ENCODE peak calls at places on chromosome 3, in nine cellular contexts. P is OCI-LY7, E is PC-3, H is GM23248, A is neural progenitor cell, N is SK-N-SH, D is GM23338, I is HCT116, U is hepatocyte. O is an unnamed sample. For H3K4me1, the result is how much of the 10 kb centered on the place peaks cover.

GRCh38 chr3:45647148-45647619 is 42.0 kb upstream of the SACM1L start:
- DNase-seq in P (no peak), E (peak), H (peak), A (no peak), N (no peak), D (no peak), I (no peak), U (peak), O (no peak)

GRCh38 chr3:58474348-58474911 is 17.5 kb upstream of the KCTD6 start:
- DNase-seq in P (peak), E (no peak), H (no peak), A (no peak), N (no peak), D (peak), I (no peak), U (no peak), O (no peak)

GRCh38 chr3:136862611-136862951 is 573 bp downstream of the NCK1 start:
- DNase-seq in P (peak), E (peak), H (peak), A (no peak), N (peak), D (peak), I (peak), U (peak), O (peak)

GRCh38 chr3:81744366-81744765 is 17.1 kb downstream of the GBE1 start:
- DNase-seq in P (no peak), E (peak), H (peak), A (no peak), N (no peak), D (peak), I (peak), U (peak), O (no peak)

GRCh38 chr3:66998899-66999235 is 760 bp downstream of the KBTBD8 start:
- DNase-seq in P (peak), E (no peak), H (no peak), A (no peak), N (no peak), D (no peak), I (no peak), U (no peak), O (no peak)

GRCh38 chr3:40782086-40782721 is 257.4 kb downstream of the ZNF621 start:
- DNase-seq in P (peak), E (peak), H (peak), A (no peak), N (no peak), D (peak), I (no peak), U (no peak), O (no peak)

GRCh38 chr3:171526869-171527268 is 66.7 kb upstream of the TNIK start:
- DNase-seq in P (no peak), E (no peak), H (peak), A (no peak), N (no peak), D (no peak), I (no peak), U (no peak), O (no peak)

GRCh38 chr3:29385056-29385455 is 104.2 kb downstream of the RBMS3 start:
- DNase-seq in P (no peak), E (no peak), H (peak), A (peak), N (peak), D (no peak), I (no peak), U (no peak), O (no peak)

GRCh38 chr3:107660316-107660976 is 137.7 kb downstream of the BBX start:
- DNase-seq in P (peak), E (peak), H (peak), A (peak), N (peak), D (no peak), I (peak), U (peak), O (peak)

GRCh38 chr3:63791974-63792373 is 27.1 kb upstream of the C3orf49 start:
- DNase-seq in P (no peak), E (peak), H (peak), A (peak), N (no peak), D (no peak), I (no peak), U (peak), O (no peak)

DNA sequence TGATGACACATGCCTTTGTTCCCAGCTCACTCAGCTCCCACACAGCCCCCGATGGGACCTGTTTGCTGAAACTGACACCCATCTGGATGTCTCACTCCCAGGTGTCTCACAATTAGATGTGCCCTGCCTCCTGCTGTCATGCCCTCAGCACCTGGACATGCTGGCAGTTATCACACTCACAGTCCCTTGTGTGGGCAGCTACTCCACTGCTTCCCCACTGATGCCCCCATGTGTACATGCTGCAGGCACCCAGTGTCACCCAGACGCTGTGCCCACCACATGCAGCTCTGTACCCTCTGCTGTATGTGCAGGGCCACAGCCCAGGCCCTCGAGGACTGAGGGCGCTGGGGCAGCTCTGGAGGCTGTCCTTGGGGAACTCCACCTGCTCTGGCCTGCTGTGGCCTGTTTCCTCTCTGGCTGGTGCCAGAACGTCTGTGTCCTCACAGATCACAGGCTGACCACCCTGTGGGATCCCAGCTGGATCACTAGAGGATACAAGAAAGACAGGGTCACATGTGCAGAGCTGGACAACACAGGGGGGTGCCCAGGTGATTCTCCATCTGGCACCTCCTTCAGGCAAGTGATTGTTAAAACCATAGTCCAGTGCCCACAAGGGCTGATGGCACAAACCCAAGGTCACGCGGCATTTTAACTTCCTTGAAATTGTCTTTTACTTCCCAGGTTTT is 14.0 kb downstream of the C3orf22 start:
- DNase-seq in P (no peak), E (no peak), H (no peak), A (no peak), N (peak), D (no peak), I (no peak), U (no peak), O (no peak)
- TF ChIP-seq EZH2phosphoT487 in P (no peak), E (no peak), H (no peak), A (no peak), N (no peak), D (no peak), I (no peak), U (no peak), O (no peak)

DNA sequence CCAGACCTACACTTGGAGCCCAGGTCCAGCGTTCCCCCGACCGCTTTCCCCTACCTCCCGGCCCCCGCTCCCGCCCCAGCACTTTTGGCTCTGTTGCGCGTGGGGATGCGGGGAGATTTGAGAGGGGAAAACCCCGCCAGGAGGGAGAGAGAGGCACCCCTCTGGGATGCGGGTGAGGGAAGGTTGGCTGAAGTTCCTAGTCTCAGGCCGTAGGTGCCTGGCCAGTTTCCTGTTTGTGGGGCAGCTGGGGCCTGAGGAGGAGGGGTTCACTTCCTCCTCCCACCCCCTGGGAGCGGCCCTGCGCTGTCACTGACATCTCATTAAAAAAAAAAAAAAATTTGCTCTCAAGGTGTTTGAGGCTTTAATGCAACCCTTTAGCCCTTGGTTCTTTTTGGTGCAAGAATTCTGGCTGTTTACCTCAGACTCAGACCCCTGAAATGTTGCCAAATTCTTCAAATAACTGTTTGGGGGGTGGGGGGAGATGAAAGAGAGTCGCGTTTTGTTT is 2.6 kb downstream of the FAM43A start:
- DNase-seq in P (peak), E (peak), H (peak), A (peak), N (peak), D (peak), I (no peak), U (peak), O (peak)
- H3K4me1 ChIP-seq in P (half or more), E (under half), H (under half), A (under half), N (under half), D (under half), I (under half), U (under half), O (under half)

GRCh38 chr3:195083659-195084058 is 187.3 kb downstream of the XXYLT1 start:
- DNase-seq in P (no peak), E (no peak), H (no peak), A (no peak), N (no peak), D (no peak), I (no peak), U (no peak), O (no peak)
- H3K27ac ChIP-seq in P (no peak), E (no peak), H (no peak), A (no peak), N (no peak), D (no peak), I (no peak), U (no peak), O (no peak)

DNA sequence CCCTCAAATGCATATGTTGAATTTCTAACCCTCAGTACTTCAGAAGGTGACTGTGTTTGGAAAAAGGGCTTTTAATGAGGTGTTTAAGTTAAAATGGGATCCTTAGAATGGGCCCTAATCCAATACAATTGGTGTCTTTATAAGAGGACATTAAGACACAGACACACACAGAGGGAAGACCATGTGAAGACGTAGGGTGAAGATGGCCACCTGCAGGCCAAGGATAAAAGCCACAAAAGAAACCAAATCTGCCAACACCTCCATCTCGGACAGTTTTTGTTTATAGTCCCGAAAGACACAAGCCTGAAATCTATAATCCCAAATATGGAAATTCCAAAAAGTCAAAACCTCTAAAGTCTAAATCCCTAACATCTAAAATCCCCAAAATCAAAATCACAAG is 4.1 kb upstream of the MASP1 start:
- DNase-seq in P (no peak), E (peak), H (peak), A (peak), N (no peak), D (peak), I (no peak), U (no peak), O (no peak)
- TF ChIP-seq EZH2phosphoT487 in P (no peak), E (no peak), H (no peak), A (no peak), N (no peak), D (no peak), I (no peak), U (no peak), O (no peak)

DNA sequence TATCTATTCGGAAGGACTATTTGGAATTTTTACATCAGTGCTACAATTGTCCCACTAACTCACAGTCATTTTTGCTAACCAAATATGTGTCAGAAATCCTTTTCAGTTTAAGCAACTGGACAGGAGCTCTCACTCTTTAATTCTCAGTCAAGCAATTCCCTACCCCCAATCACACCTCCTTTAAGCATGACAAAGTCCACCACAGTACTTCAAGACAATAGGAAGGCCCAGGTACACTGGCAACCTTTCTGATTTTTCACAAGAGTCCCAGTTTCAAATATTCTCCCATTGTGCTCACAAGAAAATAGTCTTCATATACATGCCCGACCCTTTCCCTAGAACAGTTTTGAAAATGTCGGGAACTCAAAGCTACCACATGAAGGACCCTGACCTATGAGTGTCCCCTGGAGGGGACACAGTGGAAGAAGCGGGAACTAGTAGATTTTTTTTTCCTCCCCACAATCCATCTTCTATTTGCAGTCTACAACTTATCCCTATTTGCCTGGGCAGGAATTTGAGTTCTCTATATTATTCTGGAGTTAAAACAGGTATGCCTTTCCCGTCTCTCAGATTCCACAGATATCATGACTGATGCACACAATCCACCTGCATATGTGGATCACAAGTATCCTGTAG is 413.5 kb downstream of the TIGIT start:
- DNase-seq in P (no peak), E (no peak), H (no peak), A (no peak), N (no peak), D (no peak), I (peak), U (no peak), O (no peak)
- H3K4me1 ChIP-seq in P (under half), E (under half), H (under half), A (under half), N (under half), D (under half), I (half or more), U (under half), O (under half)

GRCh38 chr3:106114220-106114619 is 245.4 kb upstream of the CBLB start:
- DNase-seq in P (no peak), E (peak), H (no peak), A (no peak), N (no peak), D (no peak), I (no peak), U (no peak), O (no peak)
- H3K27ac ChIP-seq in P (no peak), E (peak), H (peak), A (no peak), N (no peak), D (no peak), I (no peak), U (no peak), O (no peak)

DNA sequence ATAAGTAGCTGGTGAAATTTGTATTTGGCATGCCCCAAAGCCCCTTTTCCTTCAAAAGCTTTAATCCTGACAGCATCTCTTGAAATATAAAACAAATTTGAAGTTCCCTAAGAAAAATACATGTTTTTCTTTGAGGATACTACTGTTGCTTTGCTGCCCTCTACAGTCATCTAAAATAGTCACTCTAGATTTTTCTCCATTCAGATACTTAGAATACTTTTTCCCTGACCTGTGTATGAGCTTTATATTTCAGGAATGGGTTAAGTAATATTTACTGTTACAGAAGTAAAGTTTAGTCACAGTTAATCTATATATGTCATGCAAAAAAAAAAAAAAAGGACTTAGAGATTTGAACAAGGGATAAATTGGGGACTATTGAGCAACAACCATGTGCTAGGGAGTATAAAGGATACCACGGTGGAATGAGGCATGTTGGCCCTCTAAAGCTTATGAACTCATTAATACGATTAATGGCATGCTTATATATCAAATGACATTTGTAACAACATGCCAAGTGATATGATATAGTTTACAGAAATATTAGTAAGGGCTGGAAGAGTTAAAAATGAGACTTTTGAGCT is 8.8 kb downstream of the NECTIN3 start:
- DNase-seq in P (peak), E (peak), H (peak), A (peak), N (peak), D (peak), I (no peak), U (peak), O (peak)
- TF ChIP-seq EZH2phosphoT487 in P (no peak), E (no peak), H (no peak), A (no peak), N (no peak), D (no peak), I (no peak), U (no peak), O (no peak)

O was measured in MM.1S.